ENCODE peak calls at places on chromosomes 7 and 10, in seven cellular contexts. O is CD8-positive, alpha-beta T cell; U is COR-L47; M is H54; Y is ascending aorta; E is osteoblast; H is activated CD8-positive, alpha-beta T cell treated with anti-CD3 and anti-CD28 coated beads for 36 hours. P is an unnamed sample.
A peak's percentile ranks its signal among the peaks of the same experiment; 100 is the strongest.

GRCh38 chr10:96863922-96864543 is 31.9 kb downstream of the LCOR start:
- DNase-seq in O (no peak), M (peak; percentile 42), Y (no peak), E (no peak), U (no peak), H (no peak), P (no peak)

GRCh38 chr7:123460616-123461015 is 73.8 kb downstream of the IQUB start:
- DNase-seq in H (no peak), E (no peak), U (no peak), M (peak; percentile 13), Y (no peak), O (no peak), P (no peak)

GRCh38 chr7:151034312-151035023 is 6.2 kb downstream of the ABCB8 start:
- DNase-seq in M (no peak), Y (no peak), H (no peak), E (no peak), U (no peak), O (no peak), P (no peak)

GRCh38 chr7:155761162-155761561 is 51.1 kb downstream of the SHH start:
- DNase-seq in M (no peak), H (no peak), U (no peak), E (no peak), O (no peak), Y (no peak), P (no peak)

GRCh38 chr7:2715341-2716231 is 27.6 kb downstream of the AMZ1 start:
- DNase-seq in M (no peak), O (peak; percentile 34), H (peak; percentile 84), U (no peak), E (peak; percentile 77), Y (no peak), P (peak; percentile 51)

GRCh38 chr10:75392271-75392670 is 9.3 kb downstream of the ZNF503 start:
- DNase-seq in O (no peak), Y (no peak), U (no peak), M (no peak), H (no peak), E (no peak), P (no peak)

GRCh38 chr10:10798543-10799192 is 219.0 kb upstream of the CELF2 start:
- DNase-seq in H (no peak), E (no peak), O (no peak), Y (no peak), U (no peak), M (no peak), P (no peak)

GRCh38 chr7:54960517-54960916 is 58.3 kb upstream of the EGFR start:
- DNase-seq in O (no peak), Y (no peak), U (no peak), E (peak; percentile 57), M (peak; percentile 73), H (no peak), P (no peak)

GRCh38 chr7:24830440-24831050 is 73.3 kb upstream of the GSDME start:
- DNase-seq in Y (no peak), M (no peak), O (no peak), U (peak; percentile 64), E (no peak), H (no peak), P (no peak)

GRCh38 chr10:103578782-103579382 is 85.4 kb downstream of the NEURL1 start:
- DNase-seq in U (no peak), O (no peak), M (no peak), Y (no peak), H (no peak), E (no peak), P (no peak)

P was measured in CD4-positive, alpha-beta memory T cell.